ENCODE peak calls at places on chromosomes 12 and 14, in nine cellular contexts. G is left colon; Y is body of pancreas; T is anterior cingulate cortex; A is AG04450; D is naive B cell; J is activated T-helper 1 cell treated with Interleukin-2 at 50 U/mL for 16 hours; P is activated CD8-positive, alpha-beta memory T cell treated with anti-CD3 and anti-CD28 coated beads, Interleukin-2, amount 50 U/mL, for 48 hours; Z is activated naive CD8-positive, alpha-beta T cell treated with anti-CD3 and anti-CD28 coated beads, Interleukin-2, amount 10 ng/mL, durations not matched to agents 7 days and 5 days. N is an unnamed sample.

GRCh38 chr12:12684375-12685106 is 11.4 kb downstream of the GPR19 start:
- DNase-seq in G (no peak), Y (no peak), T (peak), A (no peak), D (no peak), J (no peak), P (no peak), Z (no peak), N (no peak)

GRCh38 chr12:27274706-27275105 is 30.6 kb downstream of the STK38L start:
- DNase-seq in G (no peak), Y (no peak), T (no peak), A (no peak), D (no peak), J (no peak), P (no peak), Z (no peak), N (no peak)

GRCh38 chr12:95201056-95201670 is 16.1 kb downstream of the FGD6 start:
- DNase-seq in G (no peak), Y (no peak), T (no peak), A (no peak), D (no peak), J (no peak), P (no peak), Z (no peak), N (no peak)

GRCh38 chr12:26275313-26276257 is 80.2 kb downstream of the SSPN start:
- DNase-seq in G (no peak), Y (no peak), T (no peak), A (no peak), D (no peak), J (no peak), P (no peak), Z (no peak), N (no peak)

GRCh38 chr14:76293923-76294322 is 82.0 kb upstream of the ESRRB start:
- DNase-seq in G (no peak), Y (peak), T (no peak), A (no peak), D (no peak), J (no peak), P (no peak), Z (no peak), N (no peak)

GRCh38 chr12:124727244-124727673 is 136.4 kb downstream of the SCARB1 start:
- DNase-seq in G (peak), Y (peak), T (peak), A (no peak), D (no peak), J (no peak), P (no peak), Z (no peak), N (no peak)

GRCh38 chr12:79773896-79774295 is 83.1 kb upstream of the PAWR start:
- DNase-seq in G (no peak), Y (no peak), T (no peak), A (no peak), D (no peak), J (no peak), P (no peak), Z (no peak), N (no peak)

GRCh38 chr14:55794655-55795583 is 214.9 kb downstream of the KTN1 start:
- DNase-seq in G (peak), Y (no peak), T (no peak), A (no peak), D (no peak), J (no peak), P (no peak), Z (no peak), N (no peak)

GRCh38 chr12:29346764-29347421 is 34.1 kb downstream of the ERGIC2 start:
- DNase-seq in G (no peak), Y (no peak), T (no peak), A (no peak), D (no peak), J (no peak), P (no peak), Z (no peak), N (no peak)

GRCh38 chr14:58465425-58465824 is 37.9 kb downstream of the KIAA0586 start:
- DNase-seq in G (no peak), Y (no peak), T (no peak), A (peak), D (no peak), J (no peak), P (no peak), Z (no peak), N (no peak)

GRCh38 chr14:52729585-52729924 is 411 bp upstream of the STYX start:
- DNase-seq in G (no peak), Y (no peak), T (no peak), A (no peak), D (no peak), J (no peak), P (no peak), Z (no peak), N (no peak)

GRCh38 chr12:50509009-50509663 is 4.4 kb downstream of the DIP2B start:
- DNase-seq in G (no peak), Y (no peak), T (no peak), A (no peak), D (no peak), J (no peak), P (no peak), Z (no peak), N (no peak)

GRCh38 chr12:124390442-124391116 is 95.7 kb downstream of the RFLNA start:
- DNase-seq in G (peak), Y (peak), T (no peak), A (no peak), D (peak), J (no peak), P (no peak), Z (peak), N (no peak)

GRCh38 chr12:107093547-107094448 is at the start of gene CRY1:
- DNase-seq in G (peak), Y (peak), T (peak), A (peak), D (peak), J (peak), P (peak), Z (peak), N (peak)

GRCh38 chr12:101653503-101653902 is 43.9 kb upstream of the CHPT1 start:
- DNase-seq in G (peak), Y (no peak), T (no peak), A (no peak), D (no peak), J (no peak), P (no peak), Z (no peak), N (no peak)

GRCh38 chr12:123475256-123475703 is 17.3 kb downstream of the SNRNP35 start:
- DNase-seq in G (no peak), Y (no peak), T (no peak), A (no peak), D (no peak), J (no peak), P (no peak), Z (no peak), N (no peak)

GRCh38 chr12:131452444-131452860 is 258.4 kb upstream of the SFSWAP start:
- DNase-seq in G (no peak), Y (no peak), T (no peak), A (no peak), D (no peak), J (no peak), P (peak), Z (no peak), N (no peak)

GRCh38 chr14:77040309-77040994 is 11.9 kb upstream of the IRF2BPL start:
- DNase-seq in G (peak), Y (peak), T (peak), A (peak), D (peak), J (peak), P (peak), Z (peak), N (peak)

GRCh38 chr12:120142231-120142877 is 25.8 kb upstream of the RAB35 start:
- DNase-seq in G (no peak), Y (no peak), T (no peak), A (no peak), D (no peak), J (no peak), P (no peak), Z (no peak), N (no peak)

GRCh38 chr12:78293039-78293686 is 462.5 kb downstream of the NAV3 start:
- DNase-seq in G (peak), Y (no peak), T (no peak), A (no peak), D (no peak), J (no peak), P (no peak), Z (no peak), N (no peak)

GRCh38 chr14:99748529-99748928 is 44.7 kb upstream of the EML1 start:
- DNase-seq in G (no peak), Y (no peak), T (no peak), A (no peak), D (no peak), J (no peak), P (no peak), Z (no peak), N (no peak)